ENCODE peak calls at places on chromosome 9, in four cellular contexts. W is activated CD8-positive, alpha-beta T cell treated with anti-CD3 and anti-CD28 coated beads for 36 hours; Y is cardiac muscle cell; P is ovary. H is an unnamed sample.

GRCh38 chr9:130330202-130330601 is 64.6 kb downstream of the HMCN2 start:
- DNase-seq in W (no peak), Y (no peak), P (no peak), H (no peak)

GRCh38 chr9:17744786-17745185 is 165.9 kb downstream of the SH3GL2 start:
- DNase-seq in Y (peak; percentile 25), P (no peak), W (no peak), H (no peak)

GRCh38 chr9:504921-505821 is 290.5 kb downstream of the DOCK8 start:
- DNase-seq in Y (peak; percentile 35), P (peak; percentile 38), W (no peak), H (no peak)

GRCh38 chr9:115333671-115334070 is 215.7 kb upstream of the TNC start:
- DNase-seq in Y (no peak), P (no peak), W (no peak), H (no peak)

GRCh38 chr9:71987471-71988371 is 72.7 kb downstream of the C9orf57 start:
- DNase-seq in W (no peak), Y (peak; percentile 55), P (no peak), H (no peak)

GRCh38 chr9:37362430-37362829 is 60.1 kb upstream of the GRHPR start:
- DNase-seq in Y (no peak), P (no peak), W (no peak), H (no peak)

GRCh38 chr9:35220659-35221338 is 59.0 kb downstream of the UNC13B start:
- DNase-seq in W (no peak), P (no peak), Y (no peak), H (no peak)

GRCh38 chr9:122307036-122307435 is 42.4 kb downstream of the MRRF start:
- DNase-seq in W (no peak), Y (no peak), P (no peak), H (no peak)

GRCh38 chr9:130448771-130449170 is 4.0 kb downstream of the ASS1 start:
- DNase-seq in Y (no peak), W (no peak), P (no peak), H (no peak)

GRCh38 chr9:227882-228281 is 13.2 kb downstream of the DOCK8 start:
- DNase-seq in W (no peak), P (no peak), Y (no peak), H (no peak)

GRCh38 chr9:14097215-14097614 is 216.7 kb downstream of the NFIB start:
- DNase-seq in W (no peak), Y (peak; percentile 88), P (no peak), H (no peak)

GRCh38 chr9:110638381-110638954 is 30.1 kb upstream of the MUSK start:
- DNase-seq in W (no peak), P (no peak), Y (peak; percentile 63), H (no peak)

GRCh38 chr9:104748359-104749031 is 1.0 kb downstream of the NIPSNAP3A start:
- DNase-seq in P (no peak), Y (peak; percentile 33), W (no peak), H (no peak)

GRCh38 chr9:15268796-15269195 is 38.2 kb downstream of the TTC39B start:
- DNase-seq in W (no peak), Y (no peak), P (no peak), H (no peak)

GRCh38 chr9:134176599-134176968 is 12.2 kb upstream of the RNU6ATAC start:
- DNase-seq in P (no peak), W (no peak), Y (no peak), H (no peak)

GRCh38 chr9:86645303-86645702 is 291.1 kb upstream of the TUT7 start:
- DNase-seq in P (no peak), Y (no peak), W (no peak), H (no peak)

GRCh38 chr9:106467113-106467846 is 395.7 kb upstream of the ZNF462 start:
- DNase-seq in P (no peak), W (no peak), Y (no peak), H (no peak)

GRCh38 chr9:4563105-4563504 is 72.8 kb downstream of the SLC1A1 start:
- DNase-seq in P (no peak), W (no peak), Y (no peak), H (no peak)

GRCh38 chr9:75890541-75891276 is at the start of gene PCSK5:
- DNase-seq in P (peak; percentile 95), W (peak; percentile 92), Y (peak; percentile 98), H (peak; percentile 95)

GRCh38 chr9:94135222-94135621 is 51.0 kb downstream of the PTPDC1 start:
- DNase-seq in W (no peak), Y (peak; percentile 98), P (no peak), H (no peak)

GRCh38 chr9:121852646-121853616 is 201.5 kb downstream of the DAB2IP start:
- DNase-seq in P (peak; percentile 94), W (no peak), Y (peak; percentile 81), H (no peak)

GRCh38 chr9:127398715-127399400 is 1.9 kb downstream of the SLC2A8 start:
- DNase-seq in P (no peak), Y (no peak), W (no peak), H (no peak)

GRCh38 chr9:127396253-127396807 is 639 bp upstream of the SLC2A8 start:
- DNase-seq in W (no peak), P (no peak), Y (no peak), H (peak; percentile 84)

GRCh38 chr9:127395491-127396252 is 1.3 kb upstream of the SLC2A8 start:
- DNase-seq in P (no peak), W (no peak), Y (no peak), H (no peak)

GRCh38 chr9:127397722-127398647 is 1.0 kb downstream of the SLC2A8 start:
- DNase-seq in W (peak; percentile 36), Y (peak; percentile 19), P (peak; percentile 57), H (peak; percentile 88)

DNA sequence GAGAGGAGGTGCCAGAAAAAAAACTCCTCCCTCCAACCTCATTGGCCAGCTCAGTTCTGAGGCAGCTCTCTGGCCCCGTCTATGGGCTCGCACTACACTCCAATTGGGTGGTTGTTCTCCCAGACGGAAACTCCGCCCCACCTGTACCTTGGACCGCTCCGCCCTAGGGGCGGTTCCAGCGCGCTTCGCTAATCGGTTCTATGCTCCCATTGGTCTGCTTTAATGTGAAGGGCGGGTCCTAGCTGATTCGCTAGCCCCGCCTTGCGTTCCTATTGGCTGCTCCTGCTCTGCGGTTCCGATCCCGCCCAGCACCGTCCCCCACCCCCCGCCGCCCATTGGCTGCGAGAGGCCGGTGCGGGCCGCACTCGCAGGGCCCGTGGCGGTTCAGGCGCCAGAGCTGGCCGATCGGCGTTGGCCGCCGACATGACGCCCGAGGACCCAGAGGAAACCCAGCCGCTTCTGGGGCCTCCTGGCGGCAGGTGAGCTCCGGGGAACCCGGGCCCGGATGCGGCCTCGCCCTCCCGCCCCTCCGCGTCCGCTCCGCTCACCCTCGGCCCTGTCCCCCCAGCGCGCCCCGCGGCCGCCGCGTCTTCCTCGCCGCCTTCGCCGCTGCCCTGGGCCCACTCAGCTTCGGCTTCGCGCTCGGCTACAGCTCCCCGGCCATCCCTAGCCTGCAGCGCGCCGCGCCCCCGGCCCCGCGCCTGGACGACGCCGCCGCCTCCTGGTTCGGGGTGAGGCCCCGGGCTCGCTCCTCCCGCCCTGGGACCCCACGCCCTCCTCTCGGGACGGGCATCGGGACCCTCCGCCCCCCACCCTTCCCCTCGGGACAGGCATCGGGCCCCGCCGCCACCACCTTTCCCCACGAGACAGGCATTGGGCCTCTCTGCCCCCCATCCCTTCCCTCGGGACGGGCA is at the start of gene SLC2A8:
- DNase-seq in Y (peak; percentile 99), W (peak; percentile 93), P (peak; percentile 98), H (peak; percentile 99)
- TF ChIP-seq CTCF in Y (no peak), W (no peak), P (no peak), H (peak; percentile 56)

GRCh38 chr9:98236881-98237487 is 18.5 kb downstream of the TBC1D2 start:
- DNase-seq in W (no peak), P (no peak), Y (no peak), H (no peak)

GRCh38 chr9:98240475-98240874 is 15.0 kb downstream of the TBC1D2 start:
- DNase-seq in Y (no peak), W (no peak), P (no peak), H (no peak)

GRCh38 chr9:98241357-98242104 is 13.9 kb downstream of the TBC1D2 start:
- DNase-seq in W (no peak), P (no peak), Y (no peak), H (no peak)
- TF ChIP-seq CTCF in W (no peak), P (no peak), Y (peak; percentile 28), H (no peak)

DNA sequence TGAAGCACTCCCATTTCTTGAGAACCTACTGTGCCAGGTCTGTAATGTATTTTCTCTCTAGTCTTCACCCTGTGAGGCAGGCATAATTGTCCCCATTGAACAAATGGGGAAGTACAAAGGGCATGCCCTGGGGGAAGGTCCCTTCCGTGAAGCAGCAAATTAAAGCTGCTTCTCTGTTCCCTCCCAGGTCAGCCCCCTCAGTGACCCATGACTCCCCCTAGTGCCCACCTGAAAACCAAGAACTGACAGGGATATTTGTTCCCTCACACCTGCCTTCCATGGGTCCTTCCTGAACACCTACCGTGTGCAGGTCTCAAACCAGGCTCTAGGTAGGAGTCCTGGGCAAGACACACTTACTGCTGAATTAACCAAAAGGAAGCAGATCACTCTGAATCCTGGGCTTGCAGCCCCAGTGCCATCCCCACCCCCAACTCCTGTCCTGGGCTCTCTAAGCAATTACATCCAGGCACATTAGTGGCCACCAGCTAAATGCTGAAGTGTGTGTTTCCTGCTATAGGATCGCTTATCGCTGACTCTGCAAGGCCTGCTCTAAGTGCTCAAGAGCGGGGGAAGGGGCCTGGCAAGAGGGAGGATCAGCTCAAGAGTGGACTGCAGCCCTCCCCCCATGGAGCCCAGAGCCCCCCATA is 254.8 kb downstream of the CDK5RAP2 start:
- DNase-seq in Y (no peak), W (peak; percentile 6), P (no peak), H (no peak)
- TF ChIP-seq CTCF in Y (no peak), W (no peak), P (no peak), H (no peak)

DNA sequence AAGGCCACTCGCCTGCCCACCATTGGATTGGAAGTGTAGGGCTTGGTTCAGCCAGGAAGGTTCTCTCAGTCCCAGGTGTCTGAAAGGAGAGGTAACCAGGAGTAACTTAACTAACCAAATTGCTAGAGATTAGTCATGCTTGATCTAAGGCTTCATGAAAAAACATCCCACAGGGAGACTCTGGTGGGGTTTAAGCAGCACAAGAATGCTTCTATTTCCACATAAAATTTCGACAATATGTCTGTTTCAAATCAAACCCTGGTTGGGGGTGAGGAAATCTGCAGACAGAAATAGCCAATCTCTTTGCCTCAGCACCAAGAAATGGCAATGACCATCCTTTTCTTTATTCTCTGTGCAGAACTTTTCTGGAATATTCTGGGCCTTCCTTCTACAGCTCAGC is 175.0 kb downstream of the GADD45G start:
- DNase-seq in P (no peak), W (no peak), Y (no peak), H (no peak)
- TF ChIP-seq CTCF in P (no peak), W (no peak), Y (no peak), H (no peak)